ENCODE peak calls at places on chromosome 15, in five cellular contexts. U is naive B cell; B is M059J; X is stimulated activated naive B cell treated with anti-CD40 and anti-IgM and Interleukin-4, amounts not matched to agents 10 μg/mL and 1 μg/mL and 100 μg/mL, for 72 hours; Q is colonic mucosa. S is an unnamed sample.

GRCh38 chr15:65730560-65731172 is 61.4 kb downstream of the DENND4A start:
- DNase-seq in U (no peak), Q (no peak), B (no peak), X (no peak), S (peak)

GRCh38 chr15:99344639-99345038 is 93.4 kb downstream of the LRRC28 start:
- DNase-seq in Q (no peak), X (no peak), U (no peak), B (no peak), S (no peak)

GRCh38 chr15:57364282-57365007 is 11.9 kb upstream of the CGNL1 start:
- DNase-seq in B (no peak), Q (peak), X (no peak), U (no peak), S (no peak)

GRCh38 chr15:66148187-66148586 is 105.4 kb downstream of the MEGF11 start:
- DNase-seq in U (no peak), X (no peak), Q (no peak), B (no peak), S (no peak)

GRCh38 chr15:60790641-60791040 is 311.7 kb upstream of the ICE2 start:
- DNase-seq in U (no peak), Q (no peak), B (no peak), X (no peak), S (no peak)

GRCh38 chr15:53987480-53987879 is 9.2 kb downstream of the UNC13C start:
- DNase-seq in B (no peak), X (no peak), U (no peak), Q (no peak), S (no peak)

GRCh38 chr15:45458746-45459403 is 63.7 kb downstream of the SLC30A4 start:
- DNase-seq in X (peak), U (peak), B (peak), Q (peak), S (peak)

GRCh38 chr15:73859236-73859635 is 14.1 kb upstream of the TBC1D21 start:
- DNase-seq in Q (no peak), X (no peak), B (no peak), U (no peak), S (no peak)

GRCh38 chr15:71048913-71049675 is 66.2 kb upstream of the THSD4 start:
- DNase-seq in X (no peak), U (no peak), Q (no peak), B (peak), S (peak)

GRCh38 chr15:81012588-81012987 is 11.9 kb downstream of the TLNRD1 start:
- DNase-seq in U (no peak), B (no peak), X (no peak), Q (no peak), S (no peak)

GRCh38 chr15:67803996-67804843 is 21.1 kb upstream of the SKOR1 start:
- DNase-seq in X (no peak), U (no peak), Q (no peak), B (no peak), S (no peak)

GRCh38 chr15:82936966-82937647 is 15.4 kb downstream of the HOMER2 start:
- DNase-seq in X (no peak), U (no peak), B (peak), Q (no peak), S (peak)

GRCh38 chr15:90489944-90490343 is 39.8 kb upstream of the CRTC3 start:
- DNase-seq in X (no peak), Q (no peak), B (no peak), U (no peak), S (no peak)

GRCh38 chr15:67177750-67178149 is 76.7 kb downstream of the AAGAB start:
- DNase-seq in B (peak), Q (no peak), X (no peak), U (no peak), S (peak)

GRCh38 chr15:26129852-26130251 is 266.7 kb upstream of the ATP10A start:
- DNase-seq in X (no peak), U (no peak), B (no peak), Q (no peak), S (no peak)

GRCh38 chr15:29133791-29134190 is 135.8 kb downstream of the NSMCE3 start:
- DNase-seq in Q (no peak), B (no peak), X (no peak), U (no peak), S (no peak)

GRCh38 chr15:36808401-36809160 is 229.2 kb downstream of the CDIN1 start:
- DNase-seq in X (no peak), B (no peak), Q (no peak), U (no peak), S (no peak)

GRCh38 chr15:93182806-93183205 is 93.8 kb upstream of the RGMA start:
- DNase-seq in B (no peak), Q (no peak), U (no peak), X (no peak), S (no peak)

GRCh38 chr15:48285329-48286214 is 45.7 kb upstream of the DUT start:
- DNase-seq in X (peak), U (peak), B (peak), Q (peak), S (peak)

GRCh38 chr15:93052090-93052892 is 36.7 kb downstream of the RGMA start:
- DNase-seq in X (no peak), B (no peak), Q (no peak), U (no peak), S (no peak)

GRCh38 chr15:29631076-29632070 is 190.9 kb downstream of the TJP1 start:
- DNase-seq in X (no peak), U (no peak), B (peak), Q (peak), S (no peak)

GRCh38 chr15:60419752-60420151 is 22.0 kb upstream of the ANXA2 start:
- DNase-seq in Q (no peak), X (no peak), B (no peak), U (no peak), S (peak)

GRCh38 chr15:90691982-90692773 is 25.0 kb upstream of the BLM start:
- DNase-seq in U (no peak), B (no peak), Q (no peak), X (no peak), S (no peak)

GRCh38 chr15:68542771-68543544 is 35.8 kb upstream of the CORO2B start:
- DNase-seq in U (no peak), X (no peak), B (peak), Q (peak), S (peak)

GRCh38 chr15:68783226-68784054 is 37.3 kb downstream of the ANP32A start:
- DNase-seq in X (no peak), U (peak), Q (peak), B (peak), S (no peak)

GRCh38 chr15:41961014-41961518 is 11.3 kb downstream of the EHD4 start:
- DNase-seq in Q (no peak), U (no peak), B (peak), X (no peak), S (no peak)

GRCh38 chr15:99123706-99124451 is 19.0 kb downstream of the SYNM start:
- DNase-seq in Q (peak), B (peak), U (no peak), X (no peak), S (peak)

GRCh38 chr15:40115670-40116093 is 7.0 kb upstream of the BMF start:
- DNase-seq in B (peak), Q (no peak), X (peak), U (peak), S (no peak)

GRCh38 chr15:40825661-40826088 is 2.8 kb downstream of the PPP1R14D start:
- DNase-seq in X (no peak), Q (peak), B (peak), U (no peak), S (peak)

GRCh38 chr15:43440721-43441281 is 52.2 kb downstream of the TP53BP1 start:
- DNase-seq in U (peak), X (no peak), B (peak), Q (peak), S (peak)

GRCh38 chr15:50865515-50866370 is 42.7 kb upstream of the AP4E1 start:
- DNase-seq in X (no peak), U (no peak), Q (no peak), B (no peak), S (no peak)

GRCh38 chr15:92882697-92883642 is 17.2 kb upstream of the CHD2 start:
- DNase-seq in X (peak), B (no peak), U (no peak), Q (peak), S (no peak)

GRCh38 chr15:70156781-70157261 is 59.1 kb upstream of the TLE3 start:
- DNase-seq in Q (no peak), B (peak), U (no peak), X (no peak), S (peak)

S was measured in adipocyte.